ENCODE peak calls at places on chromosome 9, in nine cellular contexts. C, O, J, E, Q, A, K, L and S are unnamed samples.

GRCh38 chr9:128190013-128190412 is 1.4 kb downstream of the CIZ1 start:
- DNase-seq in Q (no peak), E (no peak), K (no peak), O (no peak), C (no peak), A (peak), L (no peak), J (no peak), S (no peak)

GRCh38 chr9:125133403-125134316 is 9.7 kb downstream of the SCAI start:
- DNase-seq in Q (no peak), A (no peak), E (no peak), C (no peak), J (no peak), O (no peak), L (no peak), K (no peak), S (no peak)

GRCh38 chr9:86751207-86751606 is 196.1 kb downstream of the GAS1 start:
- DNase-seq in L (peak), K (no peak), C (no peak), E (no peak), A (no peak), Q (no peak), J (no peak), O (no peak), S (no peak)

GRCh38 chr9:14180077-14180941 is 133.6 kb downstream of the NFIB start:
- DNase-seq in O (no peak), K (peak), A (no peak), Q (peak), J (no peak), C (no peak), E (no peak), L (no peak), S (no peak)

GRCh38 chr9:126838895-126839294 is 21.5 kb upstream of the ZBTB34 start:
- DNase-seq in C (no peak), Q (no peak), K (no peak), L (no peak), J (no peak), E (no peak), O (no peak), A (no peak), S (no peak)

GRCh38 chr9:27195191-27195590 is 86.2 kb downstream of the TEK start:
- DNase-seq in K (no peak), J (no peak), Q (no peak), E (no peak), O (no peak), A (no peak), L (no peak), C (no peak), S (no peak)

GRCh38 chr9:93810028-93810971 is 144.9 kb downstream of the BARX1 start:
- DNase-seq in L (no peak), J (no peak), E (no peak), C (no peak), O (peak), Q (no peak), A (peak), K (no peak), S (no peak)

GRCh38 chr9:117704024-117704575 is at the start of gene TLR4:
- DNase-seq in C (no peak), Q (no peak), E (no peak), J (no peak), L (peak), O (no peak), A (no peak), K (no peak), S (no peak)

GRCh38 chr9:122379340-122379739 is 8.5 kb downstream of the PTGS1 start:
- DNase-seq in C (no peak), J (no peak), Q (no peak), O (peak), E (no peak), A (no peak), K (no peak), L (no peak), S (no peak)

GRCh38 chr9:106309925-106310324 is 553.0 kb upstream of the ZNF462 start:
- DNase-seq in K (no peak), O (no peak), E (no peak), Q (no peak), A (no peak), C (no peak), L (no peak), J (no peak), S (no peak)

GRCh38 chr9:130240410-130241197 is 25.0 kb upstream of the HMCN2 start:
- DNase-seq in C (no peak), L (peak), O (no peak), E (peak), K (peak), A (peak), J (no peak), Q (no peak), S (peak)

GRCh38 chr9:14313378-14313940 is 482 bp downstream of the NFIB start:
- DNase-seq in L (peak), Q (no peak), C (no peak), K (peak), O (peak), E (no peak), J (no peak), A (peak), S (no peak)

GRCh38 chr9:127015926-127016512 is 101.4 kb downstream of the RALGPS1 start:
- DNase-seq in E (no peak), J (no peak), K (no peak), L (no peak), O (no peak), C (no peak), Q (no peak), A (no peak), S (no peak)

GRCh38 chr9:116653580-116654355 is 33.3 kb upstream of the TRIM32 start:
- DNase-seq in A (peak), C (no peak), J (no peak), K (no peak), Q (no peak), L (no peak), E (no peak), O (no peak), S (no peak)